ENCODE peak calls at places on chromosomes 13 and 19, in ten cellular contexts. N, J, X, E, P, Y, O, C, Z and R are unnamed samples. For H3K9me3, the result is how much of the 10 kb centered on the place peaks cover.

GRCh38 chr13:46757640-46758039 is 39.3 kb downstream of the ESD start:
- DNase-seq in Z (no peak), O (no peak), E (no peak), X (no peak), J (no peak), C (no peak), N (no peak), Y (no peak), P (no peak), R (no peak)

GRCh38 chr19:50512112-50512998 is 1.4 kb downstream of the ASPDH start:
- DNase-seq in Y (no peak), X (no peak), Z (peak), C (no peak), J (no peak), O (no peak), E (no peak), P (no peak), N (no peak), R (no peak)

GRCh38 chr13:79589605-79590511 is 108.9 kb downstream of the NDFIP2 start:
- DNase-seq in Y (no peak), N (no peak), P (no peak), X (no peak), C (no peak), Z (no peak), E (no peak), O (peak), J (no peak), R (no peak)

GRCh38 chr13:68056816-68057710 is 826.9 kb upstream of the PCDH9 start:
- DNase-seq in O (peak), Y (no peak), E (no peak), X (no peak), N (no peak), Z (no peak), P (no peak), C (no peak), J (peak), R (no peak)

GRCh38 chr13:85031771-85032170 is 767.4 kb downstream of the SLITRK6 start:
- DNase-seq in Z (no peak), C (no peak), Y (no peak), X (no peak), J (no peak), N (no peak), O (no peak), P (no peak), E (no peak), R (no peak)

GRCh38 chr13:81726037-81726726 is 1385.3 kb upstream of the SPRY2 start:
- DNase-seq in O (no peak), Y (no peak), E (no peak), X (no peak), N (no peak), Z (no peak), P (no peak), C (no peak), J (peak), R (no peak)

GRCh38 chr19:55080915-55081772 is 5.5 kb downstream of the EPS8L1 start:
- DNase-seq in E (peak), Y (peak), N (peak), Z (peak), X (peak), J (peak), O (no peak), C (peak), P (peak), R (peak)

GRCh38 chr19:16200038-16200775 is 2.5 kb downstream of the AP1M1 start:
- DNase-seq in Z (no peak), C (no peak), J (no peak), X (no peak), E (no peak), P (peak), O (no peak), Y (peak), N (peak), R (peak)

GRCh38 chr13:91400094-91400462 is 1.7 kb downstream of the GPC5 start:
- DNase-seq in O (no peak), N (no peak), P (no peak), Y (no peak), Z (no peak), X (no peak), C (no peak), J (no peak), E (no peak), R (no peak)

GRCh38 chr19:10646781-10647180 is 7.4 kb upstream of the ILF3 start:
- DNase-seq in Z (no peak), E (no peak), N (no peak), X (no peak), O (no peak), J (no peak), C (no peak), P (no peak), Y (no peak), R (no peak)

GRCh38 chr13:78370231-78370630 is 233.1 kb downstream of the POU4F1 start:
- DNase-seq in X (no peak), O (no peak), C (no peak), Y (no peak), E (no peak), N (no peak), P (no peak), Z (no peak), J (no peak), R (no peak)

GRCh38 chr19:11422163-11423068 is 3.3 kb upstream of the RGL3 start:
- DNase-seq in Y (peak), X (peak), O (no peak), P (peak), N (peak), Z (peak), C (peak), J (peak), E (peak), R (peak)

GRCh38 chr13:27920677-27921420 is 1.0 kb downstream of the PDX1 start:
- DNase-seq in O (peak), Z (no peak), X (no peak), C (peak), P (no peak), Y (no peak), E (peak), J (no peak), N (no peak), R (no peak)

GRCh38 chr13:37058801-37059135 is 720 bp downstream of the SUPT20H start:
- DNase-seq in O (no peak), P (no peak), N (peak), J (no peak), Z (no peak), C (no peak), X (no peak), Y (no peak), E (peak), R (no peak)

GRCh38 chr13:85879014-85879413 is 79.8 kb upstream of the SLITRK6 start:
- DNase-seq in N (no peak), J (no peak), Y (no peak), C (no peak), X (no peak), P (no peak), Z (no peak), O (peak), E (no peak), R (no peak)

GRCh38 chr19:38350883-38351282 is 15.3 kb downstream of the CATSPERG start:
- DNase-seq in X (no peak), O (no peak), Y (no peak), Z (no peak), E (no peak), J (no peak), P (no peak), N (no peak), C (no peak), R (no peak)

GRCh38 chr13:44317752-44318550 is 55.7 kb upstream of the SERP2 start:
- DNase-seq in Y (no peak), C (no peak), E (no peak), J (no peak), P (no peak), Z (no peak), X (no peak), N (no peak), O (peak), R (no peak)

GRCh38 chr19:28424662-28425430 is 788.1 kb downstream of the UQCRFS1 start:
- DNase-seq in E (no peak), Z (no peak), Y (no peak), J (no peak), C (no peak), X (no peak), O (no peak), P (no peak), N (no peak), R (no peak)

GRCh38 chr19:16889429-16889882 is 657 bp downstream of the F2RL3 start:
- DNase-seq in P (no peak), E (no peak), Y (no peak), Z (no peak), X (peak), O (peak), C (no peak), N (no peak), J (no peak), R (peak)

GRCh38 chr19:7088999-7089398 is 19.5 kb downstream of the ZNF557 start:
- DNase-seq in Z (no peak), E (no peak), X (no peak), O (no peak), P (no peak), Y (no peak), N (no peak), J (no peak), C (no peak), R (no peak)
- H3K9me3 ChIP-seq in Z (half or more), E (under half), X (under half), O (under half), P (half or more), Y (under half), N (under half), J (under half), C (under half), R (half or more)

DNA sequence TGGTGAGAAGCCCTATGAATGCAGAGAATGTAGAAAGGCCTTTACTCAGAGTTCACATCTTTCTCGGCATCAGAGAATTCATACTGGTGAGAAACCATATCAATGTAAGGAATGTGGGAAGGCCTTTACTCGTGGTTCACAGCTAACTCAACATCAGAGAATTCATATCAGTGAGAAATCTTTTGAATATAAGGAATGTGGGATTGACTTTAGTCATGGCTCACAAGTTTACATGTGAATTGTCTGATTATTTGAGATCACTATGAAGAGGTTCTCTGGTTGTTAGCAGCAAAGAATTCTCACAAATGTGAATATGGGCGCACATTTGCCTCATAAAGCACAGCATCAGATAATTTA is 43.7 kb downstream of the ZNF585A start:
- DNase-seq in X (no peak), O (no peak), P (no peak), E (no peak), Z (no peak), J (no peak), C (no peak), N (no peak), Y (no peak), R (no peak)
- H3K9me3 ChIP-seq in X (under half), O (half or more), P (half or more), E (under half), Z (half or more), J (half or more), C (under half), N (half or more), Y (under half), R (half or more)

DNA sequence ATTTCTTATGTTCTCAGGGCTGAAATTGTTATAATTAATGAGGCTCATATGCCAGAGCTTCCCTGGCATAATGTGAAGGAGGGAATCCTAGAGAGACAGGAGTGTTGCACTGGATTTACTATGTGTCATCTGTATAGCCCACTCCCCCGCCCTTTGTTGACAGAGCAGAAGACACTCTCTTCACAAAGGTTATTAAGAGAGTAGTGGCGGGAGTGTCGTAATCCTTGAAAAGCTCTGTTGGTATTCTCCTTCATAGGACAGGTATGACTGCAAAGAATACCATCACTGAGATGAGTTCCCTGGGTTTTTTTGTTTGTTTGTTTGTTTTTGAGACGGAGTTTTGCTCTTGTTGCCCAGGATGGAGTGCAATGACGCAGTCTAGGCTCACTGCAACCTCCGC is 14.0 kb downstream of the ZNF121 start:
- DNase-seq in Y (no peak), Z (no peak), N (no peak), X (no peak), P (no peak), J (no peak), C (no peak), O (no peak), E (no peak), R (no peak)
- H3K9me3 ChIP-seq in Y (half or more), Z (half or more), N (half or more), X (under half), P (half or more), J (half or more), C (under half), O (half or more), E (under half), R (half or more)

DNA sequence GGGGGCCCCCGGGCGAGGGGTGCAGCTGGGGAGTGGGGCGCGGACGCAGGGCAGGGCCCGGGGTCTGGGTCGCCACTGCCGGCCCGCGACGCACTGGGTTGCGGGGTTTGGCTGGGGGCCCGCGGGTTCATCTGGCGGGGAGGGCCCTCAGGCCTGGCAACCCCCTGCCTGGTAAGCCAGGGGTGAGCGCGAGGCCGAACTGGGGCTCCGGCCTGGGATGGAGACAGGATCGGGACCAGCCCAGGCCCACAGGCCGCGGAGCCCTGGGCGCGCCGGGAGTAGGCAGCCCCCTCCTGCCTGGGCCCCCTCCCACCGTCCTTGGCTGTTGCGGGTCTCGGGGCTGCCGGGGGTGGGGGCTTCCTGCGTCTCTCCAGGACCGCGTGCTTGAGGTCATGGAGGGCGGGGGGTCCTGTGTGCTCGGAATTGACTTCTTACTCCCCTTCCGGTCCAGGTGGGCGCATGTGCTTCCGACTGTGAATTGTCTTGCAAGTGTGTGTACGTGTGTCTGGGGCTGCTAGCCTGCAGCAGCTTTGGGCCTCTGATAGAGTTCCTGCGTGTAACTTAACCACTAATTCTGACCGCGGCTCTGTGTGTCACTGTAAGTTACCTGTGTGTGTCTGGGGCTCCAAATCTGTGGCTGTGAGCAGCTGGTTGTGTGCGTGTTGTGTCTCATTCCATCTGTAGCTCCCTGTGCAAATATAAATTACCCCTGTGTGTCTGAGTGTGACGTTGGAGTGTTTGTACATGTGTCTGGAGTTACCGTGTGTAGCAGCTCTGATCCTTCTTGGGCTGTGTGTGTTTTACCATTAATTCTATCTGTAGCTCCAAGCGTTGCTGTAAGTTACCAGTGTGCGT is 751 bp downstream of the GRAMD1A start:
- DNase-seq in N (peak), Y (no peak), Z (no peak), P (no peak), O (peak), J (no peak), X (peak), C (no peak), E (peak), R (no peak)
- H3K9me3 ChIP-seq in N (under half), Y (under half), Z (under half), P (under half), O (under half), J (under half), X (under half), C (under half), E (under half), R (under half)

GRCh38 chr13:40876020-40876738 is 86.8 kb downstream of the SLC25A15 start:
- DNase-seq in C (no peak), E (no peak), O (peak), P (no peak), J (no peak), X (no peak), Y (no peak), Z (no peak), N (no peak), R (no peak)
- H3K9me3 ChIP-seq in C (under half), E (under half), O (under half), P (half or more), J (under half), X (under half), Y (half or more), Z (half or more), N (under half), R (under half)

GRCh38 chr19:21047712-21048111 is 27.3 kb downstream of the ZNF430 start:
- DNase-seq in N (no peak), X (no peak), C (no peak), E (no peak), O (no peak), Y (no peak), P (no peak), Z (no peak), J (no peak), R (no peak)

GRCh38 chr19:21052902-21053301 is 29.1 kb upstream of the ZNF714 start:
- DNase-seq in X (no peak), Y (no peak), P (no peak), C (no peak), J (no peak), Z (no peak), N (no peak), E (no peak), O (no peak), R (no peak)
- H3K9me3 ChIP-seq in X (under half), Y (under half), P (half or more), C (under half), J (under half), Z (half or more), N (under half), E (under half), O (under half), R (under half)

DNA sequence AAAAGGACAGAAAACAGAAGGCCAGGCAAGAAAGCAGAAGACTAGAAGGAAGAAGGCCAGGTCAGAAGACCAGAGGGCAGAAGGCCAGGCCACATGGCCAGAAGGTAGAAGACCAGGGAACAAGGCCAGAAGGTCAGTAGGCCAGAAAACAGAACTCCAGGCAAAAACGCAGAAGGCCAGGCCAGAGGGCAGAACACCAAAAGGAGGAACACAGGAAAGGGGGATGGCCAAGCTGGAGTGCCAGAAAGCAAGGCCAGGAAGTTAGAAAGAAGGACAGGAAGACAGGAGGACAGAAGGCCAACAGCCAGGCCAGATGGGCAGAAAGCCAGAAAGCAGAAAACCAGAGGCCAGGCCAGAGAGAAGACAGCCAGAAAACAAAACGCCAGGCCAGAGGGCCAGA is 185.4 kb downstream of the TUBA3C start:
- DNase-seq in Z (no peak), C (no peak), Y (no peak), E (no peak), N (no peak), P (no peak), X (no peak), O (no peak), J (no peak), R (peak)
- H3K9me3 ChIP-seq in Z (half or more), C (under half), Y (under half), E (under half), N (under half), P (under half), X (under half), O (under half), J (under half), R (under half)

GRCh38 chr19:23460656-23461055 is 65.4 kb upstream of the ZNF91 start:
- DNase-seq in C (no peak), P (no peak), O (peak), X (no peak), Y (no peak), E (no peak), J (no peak), N (no peak), Z (no peak), R (no peak)
- H3K9me3 ChIP-seq in C (under half), P (under half), O (under half), X (under half), Y (under half), E (under half), J (under half), N (under half), Z (half or more), R (under half)

GRCh38 chr19:1365964-1366695 is 17.6 kb upstream of the NDUFS7 start:
- DNase-seq in Z (no peak), P (no peak), Y (no peak), C (no peak), E (no peak), O (no peak), X (no peak), N (no peak), J (no peak), R (no peak)
- H3K9me3 ChIP-seq in Z (under half), P (under half), Y (under half), C (under half), E (under half), O (under half), X (under half), N (under half), J (under half), R (under half)

DNA sequence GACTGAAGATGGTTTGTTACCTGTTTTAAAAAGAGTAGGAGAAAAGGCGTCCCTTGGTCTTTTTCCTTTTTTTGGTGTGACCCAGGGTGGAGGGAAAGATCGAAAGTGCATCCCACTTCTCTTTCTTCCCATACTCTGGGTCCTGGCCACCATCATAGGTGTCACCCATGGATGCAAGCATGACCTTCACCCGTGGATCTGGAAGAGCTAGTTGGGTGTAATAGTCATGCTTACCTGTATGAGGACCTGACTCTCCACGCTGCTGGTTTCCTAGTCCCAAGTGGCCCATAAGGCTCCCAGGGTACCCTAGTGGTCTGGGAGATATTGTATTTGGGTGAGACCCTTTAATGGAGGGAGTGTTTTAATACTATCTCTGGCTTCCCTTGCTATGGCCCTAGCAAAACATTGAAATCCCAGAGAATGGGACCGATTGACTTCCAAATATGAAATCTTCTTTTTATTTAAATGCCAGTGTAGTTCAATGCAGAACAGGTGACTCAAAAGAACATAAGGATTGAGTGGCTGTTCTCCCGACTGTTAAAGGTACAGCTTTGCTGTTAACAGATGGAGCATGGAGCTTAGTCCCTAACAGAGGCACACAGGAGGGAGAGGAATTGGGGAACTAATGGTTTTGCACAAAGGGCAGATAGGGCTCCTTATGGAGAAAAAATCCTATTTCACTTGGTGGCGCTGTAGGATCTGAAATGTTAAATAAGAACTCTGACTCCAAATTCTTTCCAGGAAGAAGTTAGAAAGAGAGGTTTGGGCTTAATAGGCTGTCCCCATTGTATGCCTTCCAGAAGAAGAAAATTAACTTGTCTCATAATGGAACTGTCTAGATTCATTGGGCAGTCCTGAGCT is 7.0 kb upstream of the ZNF550 start:
- DNase-seq in P (no peak), J (no peak), O (no peak), E (peak), Z (no peak), X (no peak), C (no peak), Y (no peak), N (no peak), R (no peak)
- H3K9me3 ChIP-seq in P (half or more), J (under half), O (half or more), E (under half), Z (half or more), X (under half), C (under half), Y (half or more), N (under half), R (half or more)